ENCODE peak calls at places on chromosome 1, in eight cellular contexts. L is stimulated activated CD8-positive, alpha-beta memory T cell treated with anti-CD3 and anti-CD28 coated beads, Interleukin-2, amount 100 ng/mL, for 1 hour; A is NCI-H1694; N is tibial artery; Z is left cardiac atrium; G is dorsolateral prefrontal cortex; T is upper lobe of right lung; R is T-helper 9 cell. F is an unnamed sample.

GRCh38 chr1:150213170-150214098 is 22.5 kb downstream of the ANP32E start:
- DNase-seq in T (peak), Z (peak), R (peak), A (no peak), G (peak), N (peak), L (peak), F (peak)

GRCh38 chr1:40664791-40665190 is 691 bp downstream of the RIMS3 start:
- DNase-seq in Z (no peak), A (no peak), N (no peak), T (no peak), L (no peak), R (no peak), G (no peak), F (no peak)

GRCh38 chr1:236239186-236239585 is 42.6 kb downstream of the ERO1B start:
- DNase-seq in R (no peak), L (no peak), A (no peak), N (no peak), Z (no peak), G (no peak), T (no peak), F (no peak)

GRCh38 chr1:9887070-9887469 is 23.0 kb downstream of the CTNNBIP1 start:
- DNase-seq in T (no peak), Z (no peak), G (no peak), R (no peak), N (no peak), A (no peak), L (no peak), F (no peak)

GRCh38 chr1:54571803-54572202 is 23.8 kb downstream of the ACOT11 start:
- DNase-seq in L (no peak), N (no peak), R (no peak), T (no peak), G (no peak), A (no peak), Z (no peak), F (no peak)

GRCh38 chr1:108107658-108108057 is 92.5 kb downstream of the SLC25A24 start:
- DNase-seq in G (no peak), A (no peak), L (no peak), R (no peak), T (no peak), N (no peak), Z (no peak), F (no peak)

GRCh38 chr1:101147381-101147780 is 89.4 kb upstream of the S1PR1 start:
- DNase-seq in Z (no peak), R (no peak), N (peak), A (no peak), G (no peak), T (no peak), L (no peak), F (no peak)

GRCh38 chr1:169326644-169327316 is 40.8 kb downstream of the NME7 start:
- DNase-seq in A (no peak), Z (no peak), T (no peak), N (no peak), R (no peak), G (no peak), L (no peak), F (no peak)

GRCh38 chr1:58921342-58921741 is 137.5 kb upstream of the JUN start:
- DNase-seq in L (no peak), A (no peak), R (no peak), G (no peak), Z (no peak), T (no peak), N (no peak), F (no peak)

GRCh38 chr1:47424336-47424982 is 8.4 kb downstream of the FOXE3 start:
- DNase-seq in G (no peak), R (no peak), L (no peak), T (no peak), Z (no peak), A (peak), N (peak), F (no peak)

GRCh38 chr1:172287207-172287606 is 133.3 kb upstream of the C1orf105 start:
- DNase-seq in G (peak), A (no peak), L (no peak), Z (peak), N (peak), R (no peak), T (no peak), F (no peak)

GRCh38 chr1:48823161-48823560 is 46.5 kb upstream of the BEND5 start:
- DNase-seq in R (no peak), Z (peak), T (no peak), G (no peak), N (no peak), L (no peak), A (no peak), F (no peak)

GRCh38 chr1:63322248-63322943 is at the start of gene FOXD3:
- DNase-seq in G (no peak), A (peak), Z (peak), R (no peak), T (peak), N (no peak), L (no peak), F (no peak)

GRCh38 chr1:164769504-164770148 is 210.6 kb downstream of the PBX1 start:
- DNase-seq in A (no peak), L (no peak), T (no peak), Z (no peak), N (no peak), R (no peak), G (no peak), F (no peak)

GRCh38 chr1:97042551-97042950 is 321.0 kb downstream of the PTBP2 start:
- DNase-seq in G (no peak), A (no peak), N (no peak), T (no peak), L (no peak), R (no peak), Z (no peak), F (no peak)

F was measured in NCI-H524 treated with DMSO at 0.1 percent for 48 hours.